ENCODE peak calls at places on chromosomes 7 and 10, in six cellular contexts. X, S, U, Y, V and I are unnamed samples.
A peak's percentile ranks its signal among the peaks of the same experiment; 100 is the strongest.

GRCh38 chr10:51092402-51092801 is 18.1 kb downstream of the PRKG1 start:
- DNase-seq in X (peak; percentile 58), S (no peak), U (no peak), Y (no peak), V (no peak), I (peak; percentile 79)

GRCh38 chr7:99002146-99002826 is 124.0 kb downstream of the TRRAP start:
- DNase-seq in X (no peak), S (no peak), U (no peak), Y (no peak), V (no peak), I (no peak)

GRCh38 chr7:75849573-75849972 is 29.3 kb upstream of the RHBDD2 start:
- DNase-seq in X (no peak), S (no peak), U (no peak), Y (no peak), V (no peak), I (peak; percentile 62)

GRCh38 chr7:16347461-16348192 is 73.7 kb downstream of the CRPPA start:
- DNase-seq in X (peak; percentile 50), S (no peak), U (peak; percentile 49), Y (no peak), V (no peak), I (peak; percentile 15)

GRCh38 chr10:49650724-49651034 is 28.8 kb upstream of the C10orf53 start:
- DNase-seq in X (no peak), S (no peak), U (no peak), Y (no peak), V (no peak), I (no peak)

GRCh38 chr7:4257390-4258111 is 424.5 kb upstream of the FOXK1 start:
- DNase-seq in X (no peak), S (no peak), U (no peak), Y (no peak), V (no peak), I (no peak)

GRCh38 chr10:69769395-69769989 is 32.2 kb upstream of the COL13A1 start:
- DNase-seq in X (peak; percentile 90), S (no peak), U (peak; percentile 40), Y (peak; percentile 40), V (no peak), I (peak; percentile 89)

GRCh38 chr10:6401066-6401465 is 179.0 kb downstream of the PRKCQ start:
- DNase-seq in X (no peak), S (no peak), U (no peak), Y (no peak), V (no peak), I (no peak)

GRCh38 chr7:94440460-94441039 is 45.9 kb downstream of the COL1A2 start:
- DNase-seq in X (peak; percentile 30), S (no peak), U (no peak), Y (no peak), V (no peak), I (no peak)

GRCh38 chr10:29569778-29570177 is 65.0 kb downstream of the SVIL start:
- DNase-seq in X (no peak), S (no peak), U (no peak), Y (no peak), V (no peak), I (no peak)

DNA sequence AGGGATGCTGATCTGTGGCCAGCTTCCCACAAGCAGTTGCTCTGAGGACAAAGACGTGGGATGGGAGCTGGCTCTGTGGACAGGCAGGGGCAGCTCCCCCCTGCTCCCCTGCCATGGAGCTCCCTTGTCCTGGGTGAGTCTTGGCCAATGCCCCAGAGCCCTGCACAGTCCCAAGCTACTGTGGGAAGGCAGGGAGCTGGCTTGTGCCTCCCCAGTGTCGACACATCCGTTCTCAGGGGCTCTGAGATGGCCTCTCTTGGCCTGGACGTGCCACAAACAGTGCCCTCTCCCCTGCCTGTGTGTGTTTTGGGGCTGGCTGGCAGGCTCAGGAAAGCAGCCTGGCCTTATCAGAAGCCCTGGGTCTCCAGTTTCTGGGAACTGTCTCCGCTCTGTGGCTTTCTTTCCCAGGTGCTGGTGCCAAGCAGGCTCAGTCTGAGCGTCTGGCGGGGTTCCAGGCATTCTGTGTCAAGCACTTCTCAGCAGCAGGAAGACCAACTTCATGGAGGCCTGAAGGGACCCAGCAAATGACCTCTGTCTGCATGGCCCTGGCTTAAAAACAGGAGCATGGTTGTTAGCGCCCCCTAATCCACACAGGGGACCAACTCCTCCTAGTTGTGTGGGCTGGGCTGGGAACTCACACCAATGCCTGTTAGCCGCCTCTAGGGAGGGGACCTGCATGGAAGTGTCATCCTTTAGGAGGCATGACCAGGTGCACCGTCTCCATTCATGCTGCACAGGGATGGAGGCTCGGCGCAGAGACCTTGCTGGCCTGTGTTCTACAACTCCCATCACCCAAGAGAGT is 375.2 kb downstream of the RPS24 start:
- DNase-seq in X (peak; percentile 73), S (no peak), U (peak; percentile 35), Y (no peak), V (no peak), I (peak; percentile 61)
- H3K4me3 ChIP-seq in X (no peak overlapping the region), S (no peak overlapping the region), U (no peak overlapping the region), Y (no peak overlapping the region), V (no peak overlapping the region), I (no peak overlapping the region)

DNA sequence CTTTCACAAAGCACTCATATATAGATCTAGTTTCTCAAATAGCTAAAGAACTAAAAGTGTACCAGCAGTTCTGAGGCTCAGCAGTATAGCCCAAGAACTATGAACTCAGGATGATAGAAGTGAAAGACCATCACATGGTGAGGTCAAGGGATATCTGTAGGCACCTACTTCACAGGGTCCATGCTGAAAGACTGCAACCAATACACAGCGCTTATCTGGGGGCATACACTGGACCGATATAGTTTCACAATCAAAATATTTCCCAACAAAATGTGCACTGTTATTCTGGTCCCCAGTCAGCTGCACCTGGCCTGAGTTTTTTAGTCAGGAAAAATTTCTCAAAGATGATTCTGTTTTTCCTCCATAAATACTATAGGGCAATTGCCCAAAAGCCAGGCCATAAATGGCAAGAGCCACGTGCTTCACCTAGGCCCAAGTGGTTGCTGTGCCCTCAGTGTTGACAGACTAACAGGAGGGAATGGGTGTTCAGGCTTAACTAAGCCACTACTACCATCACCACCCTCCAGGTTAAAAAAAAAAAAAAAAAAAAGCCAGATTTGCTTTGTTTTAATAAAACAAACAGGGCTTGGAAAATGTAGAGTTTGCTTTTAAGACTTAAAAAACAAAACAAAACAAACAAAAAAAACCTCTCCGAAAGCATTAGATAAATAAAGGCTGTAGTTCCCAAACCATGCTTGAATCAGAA is 58.5 kb downstream of the OGDH start:
- DNase-seq in X (no peak), S (no peak), U (no peak), Y (no peak), V (no peak), I (no peak)
- TF ChIP-seq EZH2phosphoT487 in X (no peak), S (no peak), U (no peak), Y (no peak), V (no peak), I (no peak)

GRCh38 chr10:102242118-102242485 is 790 bp upstream of the PITX3 start:
- DNase-seq in X (peak; percentile 52), S (no peak), U (no peak), Y (no peak), V (no peak), I (no peak)
- H3K4me3 ChIP-seq in X (peak overlapping the region; percentile 83), S (no peak overlapping the region), U (peak overlapping the region; percentile 66), Y (peak overlapping the region; percentile 60), V (peak overlapping the region; percentile 74), I (peak overlapping the region; percentile 70)

GRCh38 chr7:103715376-103716110 is 269.5 kb upstream of the SLC26A5 start:
- DNase-seq in X (no peak), S (no peak), U (no peak), Y (no peak), V (no peak), I (no peak)
- TF ChIP-seq EZH2phosphoT487 in X (no peak), S (no peak), U (no peak), Y (no peak), V (no peak), I (no peak)

GRCh38 chr7:135879238-135879637 is 97.9 kb downstream of the MTPN start:
- DNase-seq in X (peak; percentile 24), S (no peak), U (no peak), Y (no peak), V (no peak), I (peak; percentile 40)

GRCh38 chr7:135877799-135878198 is 99.4 kb downstream of the MTPN start:
- DNase-seq in X (peak; percentile 68), S (no peak), U (no peak), Y (no peak), V (no peak), I (peak; percentile 94)

DNA sequence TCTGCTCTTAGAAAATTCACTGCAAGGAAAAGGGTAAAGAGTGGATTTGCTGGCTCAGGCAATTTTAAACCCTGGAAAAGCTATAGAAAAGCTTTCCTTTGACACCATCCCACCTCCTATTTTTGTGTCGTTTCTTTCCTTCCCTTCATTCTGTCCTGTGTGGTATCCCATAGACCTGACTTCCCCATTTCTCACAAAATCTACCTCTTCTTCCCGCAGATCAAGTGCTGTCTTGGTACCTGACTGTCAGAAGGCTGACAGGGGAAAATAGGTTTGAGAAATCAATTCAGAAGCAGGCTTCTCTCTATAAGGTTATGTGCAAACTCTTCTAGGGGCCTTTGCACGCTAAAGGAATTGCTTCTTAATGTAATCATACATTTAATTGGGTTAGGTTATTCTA is 98.9 kb downstream of the MTPN start:
- DNase-seq in X (no peak), S (no peak), U (no peak), Y (no peak), V (no peak), I (no peak)
- H3K4me3 ChIP-seq in X (no peak overlapping the region), S (no peak overlapping the region), U (no peak overlapping the region), Y (no peak overlapping the region), V (no peak overlapping the region), I (no peak overlapping the region)

GRCh38 chr7:83672157-83672556 is 23.2 kb upstream of the SEMA3E start:
- DNase-seq in X (no peak), S (no peak), U (peak; percentile 72), Y (no peak), V (no peak), I (no peak)

GRCh38 chr7:83681200-83681599 is 32.3 kb upstream of the SEMA3E start:
- DNase-seq in X (no peak), S (no peak), U (no peak), Y (no peak), V (no peak), I (no peak)

DNA sequence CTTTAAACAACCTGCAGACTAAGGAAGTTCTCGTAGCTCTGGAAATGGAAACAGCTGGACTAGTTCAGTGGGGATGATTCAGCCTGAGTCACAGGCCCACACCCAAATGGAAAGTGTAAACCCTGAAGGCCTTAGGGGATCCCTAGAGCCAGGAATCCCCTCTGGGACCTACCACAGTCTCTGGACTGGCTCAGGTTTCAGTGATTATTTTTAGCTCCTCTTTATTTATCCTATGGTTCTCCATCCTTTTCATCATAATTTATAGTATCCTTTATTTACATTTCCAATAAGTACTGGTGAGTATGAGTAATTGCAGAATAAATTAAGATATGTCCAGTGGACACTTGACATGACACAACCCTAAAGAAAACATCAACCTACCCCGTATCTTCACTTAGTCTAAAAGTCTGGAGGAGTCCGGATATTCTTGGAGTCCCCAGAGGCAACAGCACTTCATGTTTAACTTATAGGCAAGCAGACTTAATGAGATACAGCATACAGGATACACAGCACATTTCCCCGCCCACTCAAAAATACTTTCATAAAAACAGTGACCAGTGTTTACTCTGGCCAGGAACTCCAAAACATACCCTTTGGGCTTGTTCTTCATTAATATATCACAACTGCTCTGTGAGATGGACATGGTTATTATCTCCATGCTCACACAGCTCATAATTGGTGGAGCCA is 28.4 kb upstream of the SEMA3E start:
- DNase-seq in X (peak; percentile 94), S (no peak), U (no peak), Y (peak; percentile 92), V (no peak), I (peak; percentile 98)
- TF ChIP-seq EZH2phosphoT487 in X (no peak), S (no peak), U (no peak), Y (no peak), V (no peak), I (no peak)